ENCODE peak calls at places on chromosomes 13 and 19, in four cellular contexts. E is IMR-90, K is K562, F is endothelial cell of umbilical vein. X is an unnamed sample. For H3K9me1, the result is how much of the 10 kb centered on the place peaks cover.

GRCh38 chr19:17073869-17074627 is 1.2 kb downstream of the HAUS8 start:
- DNase-seq in F (no peak), E (peak), K (peak), X (no peak)

GRCh38 chr13:41074523-41074922 is 13.2 kb downstream of the WBP4 start:
- DNase-seq in F (no peak), K (no peak), E (no peak), X (no peak)

GRCh38 chr19:13093407-13094284 is 9.0 kb downstream of the LYL1 start:
- DNase-seq in E (peak), K (peak), F (peak), X (peak)

GRCh38 chr19:40139533-40140287 is 49.0 kb upstream of the ZNF780A start:
- DNase-seq in F (peak), E (peak), K (peak), X (no peak)

GRCh38 chr13:110137677-110138008 is 169.3 kb downstream of the COL4A1 start:
- DNase-seq in E (no peak), F (no peak), K (peak), X (no peak)

GRCh38 chr19:38654478-38655079 is 7.1 kb downstream of the ACTN4 start:
- DNase-seq in K (no peak), F (peak), E (peak), X (no peak)

GRCh38 chr13:75760182-75760981 is 124.3 kb downstream of the LMO7 start:
- DNase-seq in E (peak), K (no peak), F (peak), X (no peak)

GRCh38 chr19:5130371-5131030 is 161.6 kb downstream of the KDM4B start:
- DNase-seq in E (no peak), K (no peak), F (no peak), X (no peak)

GRCh38 chr13:84237181-84237580 is 354.9 kb upstream of the SLITRK1 start:
- DNase-seq in E (no peak), F (no peak), K (no peak), X (no peak)
- H3K9me1 ChIP-seq in E (under half), F (under half), K (under half), X (under half)

GRCh38 chr13:112131081-112131739 is 64.3 kb downstream of the SOX1 start:
- DNase-seq in K (no peak), F (no peak), E (no peak), X (no peak)

GRCh38 chr13:112131740-112132113 is 64.8 kb downstream of the SOX1 start:
- DNase-seq in E (no peak), K (no peak), F (no peak), X (no peak)

GRCh38 chr13:112129557-112129956 is 62.6 kb downstream of the SOX1 start:
- DNase-seq in E (no peak), F (no peak), K (no peak), X (no peak)

GRCh38 chr13:112127564-112127963 is 60.6 kb downstream of the SOX1 start:
- DNase-seq in K (no peak), F (no peak), E (no peak), X (no peak)

GRCh38 chr13:112128052-112128610 is 61.2 kb downstream of the SOX1 start:
- DNase-seq in F (no peak), K (no peak), E (no peak), X (no peak)
- H3K9me1 ChIP-seq in F (under half), K (under half), E (under half), X (under half)

GRCh38 chr13:73368608-73369007 is 309.8 kb downstream of the KLF5 start:
- DNase-seq in E (no peak), K (no peak), F (no peak), X (peak)

GRCh38 chr13:73367886-73368285 is 309.1 kb downstream of the KLF5 start:
- DNase-seq in F (no peak), E (no peak), K (no peak), X (no peak)

GRCh38 chr13:73370066-73370465 is 311.3 kb downstream of the KLF5 start:
- DNase-seq in F (no peak), E (no peak), K (no peak), X (no peak)

GRCh38 chr13:73366241-73366640 is 307.4 kb downstream of the KLF5 start:
- DNase-seq in F (no peak), E (no peak), K (no peak), X (no peak)

DNA sequence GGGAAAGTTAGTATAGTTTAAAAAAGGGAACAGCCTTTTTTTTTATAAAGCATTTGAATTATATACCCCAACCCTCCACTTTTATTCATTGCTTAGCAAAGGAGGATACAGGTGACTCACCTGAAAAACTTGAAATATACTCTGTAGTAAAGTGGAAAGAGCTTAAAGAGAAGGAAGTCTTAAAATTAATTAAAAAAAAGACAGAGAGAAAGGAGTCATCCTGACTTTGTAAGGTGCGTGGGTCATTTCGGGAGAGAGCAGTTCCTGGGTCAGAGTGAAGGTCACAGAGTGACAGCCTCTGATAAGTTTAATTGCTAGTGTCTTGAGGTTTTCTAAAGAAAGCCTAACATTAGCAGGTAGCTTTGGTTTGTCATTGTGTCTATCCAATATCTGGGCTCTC is 310.3 kb downstream of the KLF5 start:
- DNase-seq in F (no peak), K (no peak), E (no peak), X (no peak)
- H3K9me1 ChIP-seq in F (under half), K (under half), E (under half), X (under half)

GRCh38 chr19:19710506-19710905 is 22.4 kb downstream of the ZNF14 start:
- DNase-seq in K (no peak), F (no peak), E (no peak), X (no peak)

DNA sequence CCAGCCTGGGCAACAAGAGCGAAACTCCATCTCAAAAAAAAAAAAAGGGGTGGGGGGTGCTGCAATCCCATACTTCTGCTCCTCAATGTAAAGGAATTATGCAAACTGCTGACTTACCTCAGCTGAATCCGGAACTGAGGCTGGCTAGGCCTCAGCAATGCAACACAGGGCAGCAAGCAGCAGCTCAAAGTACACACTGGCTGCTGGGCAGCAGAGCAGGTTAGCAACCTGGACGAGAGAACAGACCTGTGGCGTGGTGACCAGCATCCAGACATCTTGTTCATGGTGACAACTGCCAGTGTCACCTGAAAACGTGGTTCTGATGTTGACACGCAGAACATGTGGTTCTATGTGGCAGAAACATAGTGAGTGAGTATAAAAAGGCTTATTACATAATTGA is 28.1 kb downstream of the ZNF14 start:
- DNase-seq in K (no peak), F (no peak), E (no peak), X (no peak)
- H3K9me1 ChIP-seq in K (under half), F (under half), E (under half), X (under half)

GRCh38 chr19:3683405-3683865 is 16.8 kb downstream of the PIP5K1C start:
- DNase-seq in E (no peak), K (peak), F (peak), X (no peak)
- H3K9me1 ChIP-seq in E (under half), K (under half), F (under half), X (under half)